ENCODE peak calls at places on chromosome 5, in eight cellular contexts. L is occipital lobe, Y is GM04503, W is NCI-H2081, T is NCI-H460, S is KBM-7, H is HT-29, C is germinal center. Z is an unnamed sample.

GRCh38 chr5:32916648-32917047 is 205.5 kb downstream of the NPR3 start:
- DNase-seq in L (no peak), Y (no peak), W (no peak), T (peak), S (peak), H (peak), C (no peak), Z (no peak)

GRCh38 chr5:35416217-35416988 is 186.1 kb upstream of the PRLR start:
- DNase-seq in L (no peak), Y (no peak), W (no peak), T (no peak), S (no peak), H (no peak), C (no peak), Z (no peak)

GRCh38 chr5:169367861-169368260 is 66.9 kb upstream of the SLIT3 start:
- DNase-seq in L (no peak), Y (no peak), W (no peak), T (no peak), S (no peak), H (no peak), C (no peak), Z (no peak)

GRCh38 chr5:95786821-95787408 is 35.6 kb downstream of the GLRX start:
- DNase-seq in L (no peak), Y (no peak), W (no peak), T (no peak), S (no peak), H (no peak), C (no peak), Z (no peak)

GRCh38 chr5:32283539-32284377 is 29.0 kb downstream of the MTMR12 start:
- DNase-seq in L (no peak), Y (no peak), W (no peak), T (no peak), S (no peak), H (no peak), C (no peak), Z (peak)

GRCh38 chr5:67901816-67902496 is 313.6 kb upstream of the PIK3R1 start:
- DNase-seq in L (no peak), Y (no peak), W (no peak), T (no peak), S (no peak), H (no peak), C (no peak), Z (no peak)

GRCh38 chr5:419970-420369 is 23.0 kb upstream of the EXOC3 start:
- DNase-seq in L (no peak), Y (no peak), W (no peak), T (no peak), S (no peak), H (no peak), C (no peak), Z (no peak)

GRCh38 chr5:69517763-69518212 is 25.2 kb downstream of the OCLN start:
- DNase-seq in L (no peak), Y (no peak), W (no peak), T (peak), S (no peak), H (peak), C (no peak), Z (no peak)

GRCh38 chr5:10306806-10307205 is 896 bp downstream of the CMBL start:
- DNase-seq in L (no peak), Y (no peak), W (peak), T (no peak), S (no peak), H (no peak), C (no peak), Z (no peak)

GRCh38 chr5:111929892-111930291 is 172.9 kb upstream of the NREP start:
- DNase-seq in L (no peak), Y (peak), W (no peak), T (no peak), S (no peak), H (no peak), C (no peak), Z (no peak)

GRCh38 chr5:157252741-157253465 is 13.0 kb upstream of the CYFIP2 start:
- DNase-seq in L (no peak), Y (no peak), W (no peak), T (no peak), S (peak), H (no peak), C (peak), Z (no peak)

GRCh38 chr5:127934791-127935256 is 148.7 kb upstream of the SLC12A2 start:
- DNase-seq in L (no peak), Y (peak), W (peak), T (peak), S (no peak), H (peak), C (no peak), Z (no peak)

GRCh38 chr5:103582364-103582763 is 19.8 kb upstream of the NUDT12 start:
- DNase-seq in L (no peak), Y (peak), W (peak), T (peak), S (peak), H (peak), C (no peak), Z (peak)

GRCh38 chr5:160833806-160834205 is 18.2 kb downstream of the ATP10B start:
- DNase-seq in L (no peak), Y (no peak), W (no peak), T (no peak), S (no peak), H (no peak), C (no peak), Z (no peak)

GRCh38 chr5:168002116-168002515 is 289.3 kb upstream of the WWC1 start:
- DNase-seq in L (no peak), Y (no peak), W (peak), T (no peak), S (no peak), H (no peak), C (no peak), Z (no peak)

GRCh38 chr5:50340757-50341156 is 100.3 kb downstream of the EMB start:
- DNase-seq in L (no peak), Y (no peak), W (no peak), T (no peak), S (no peak), H (no peak), C (no peak), Z (no peak)

GRCh38 chr5:42943931-42944631 is 96.0 kb downstream of the ANXA2R start:
- DNase-seq in L (no peak), Y (no peak), W (no peak), T (no peak), S (no peak), H (no peak), C (no peak), Z (no peak)

GRCh38 chr5:56148453-56148971 is 84.6 kb downstream of the ANKRD55 start:
- DNase-seq in L (no peak), Y (no peak), W (no peak), T (no peak), S (peak), H (no peak), C (no peak), Z (no peak)

GRCh38 chr5:82692826-82693225 is 384.4 kb downstream of the TMEM167A start:
- DNase-seq in L (no peak), Y (no peak), W (no peak), T (no peak), S (no peak), H (no peak), C (no peak), Z (no peak)

GRCh38 chr5:64947031-64947430 is 178.3 kb downstream of the CWC27 start:
- DNase-seq in L (no peak), Y (no peak), W (peak), T (no peak), S (no peak), H (peak), C (no peak), Z (peak)

GRCh38 chr5:20486826-20487225 is 498.8 kb upstream of the CDH18 start:
- DNase-seq in L (no peak), Y (no peak), W (no peak), T (no peak), S (no peak), H (no peak), C (no peak), Z (no peak)

GRCh38 chr5:139100825-139101224 is 97.3 kb downstream of the SIL1 start:
- DNase-seq in L (no peak), Y (no peak), W (no peak), T (no peak), S (no peak), H (no peak), C (no peak), Z (no peak)

GRCh38 chr5:107915413-107915812 is 244.7 kb upstream of the EFNA5 start:
- DNase-seq in L (no peak), Y (no peak), W (no peak), T (no peak), S (no peak), H (no peak), C (no peak), Z (no peak)

GRCh38 chr5:168159425-168159824 is 132.0 kb upstream of the WWC1 start:
- DNase-seq in L (no peak), Y (no peak), W (peak), T (no peak), S (peak), H (peak), C (no peak), Z (no peak)

GRCh38 chr5:172429201-172429940 is 25.0 kb downstream of the SH3PXD2B start:
- DNase-seq in L (no peak), Y (peak), W (no peak), T (no peak), S (peak), H (peak), C (no peak), Z (no peak)

GRCh38 chr5:75622564-75622963 is 11.3 kb downstream of the ANKDD1B start:
- DNase-seq in L (no peak), Y (no peak), W (no peak), T (no peak), S (no peak), H (peak), C (no peak), Z (no peak)

GRCh38 chr5:151881626-151882225 is 42.9 kb downstream of the GLRA1 start:
- DNase-seq in L (no peak), Y (no peak), W (no peak), T (no peak), S (no peak), H (no peak), C (no peak), Z (no peak)

GRCh38 chr5:119022017-119022745 is 33.8 kb upstream of the DTWD2 start:
- DNase-seq in L (no peak), Y (peak), W (no peak), T (peak), S (peak), H (peak), C (peak), Z (peak)

GRCh38 chr5:81303563-81303962 is 2.2 kb downstream of the ZCCHC9 start:
- DNase-seq in L (no peak), Y (peak), W (no peak), T (peak), S (no peak), H (no peak), C (no peak), Z (no peak)

GRCh38 chr5:109589983-109590382 is 99.7 kb upstream of the MAN2A1 start:
- DNase-seq in L (no peak), Y (no peak), W (no peak), T (no peak), S (no peak), H (peak), C (no peak), Z (no peak)

GRCh38 chr5:71882826-71883744 is 164.0 kb downstream of the CARTPT start:
- DNase-seq in L (no peak), Y (no peak), W (no peak), T (no peak), S (no peak), H (no peak), C (no peak), Z (no peak)

GRCh38 chr5:176337913-176338312 is 23.7 kb downstream of the KIAA1191 start:
- DNase-seq in L (no peak), Y (no peak), W (no peak), T (no peak), S (no peak), H (no peak), C (no peak), Z (no peak)

GRCh38 chr5:87120518-87121314 is 147.0 kb upstream of the RASA1 start:
- DNase-seq in L (no peak), Y (peak), W (no peak), T (peak), S (no peak), H (peak), C (no peak), Z (peak)